ENCODE peak calls at places on chromosome 14, in four cellular contexts. P is neural crest cell, F is breast epithelium, Q is lower lobe of right lung. V is an unnamed sample.

GRCh38 chr14:75811136-75811839 is 150.2 kb downstream of the TTLL5 start:
- DNase-seq in P (no peak), F (no peak), Q (no peak), V (no peak)

GRCh38 chr14:76708028-76708427 is 53.2 kb upstream of the VASH1 start:
- DNase-seq in P (no peak), F (no peak), Q (no peak), V (no peak)

GRCh38 chr14:95481391-95482022 is 34.9 kb downstream of the SYNE3 start:
- DNase-seq in P (no peak), F (no peak), Q (no peak), V (no peak)

GRCh38 chr14:105420141-105420975 is 731 bp downstream of the MTA1 start:
- DNase-seq in P (no peak), F (no peak), Q (no peak), V (no peak)

GRCh38 chr14:75318353-75318752 is 39.7 kb downstream of the FOS start:
- DNase-seq in P (no peak), F (no peak), Q (no peak), V (no peak)

GRCh38 chr14:31566456-31566855 is 5.3 kb downstream of the NUBPL start:
- DNase-seq in P (no peak), F (no peak), Q (no peak), V (no peak)

GRCh38 chr14:75634848-75635247 is 25.8 kb downstream of the ERG28 start:
- DNase-seq in P (no peak), F (no peak), Q (no peak), V (no peak)

GRCh38 chr14:91228112-91229004 is 16.1 kb downstream of the GPR68 start:
- DNase-seq in P (no peak), F (no peak), Q (no peak), V (no peak)

GRCh38 chr14:75522224-75522764 is at the start of gene BATF:
- DNase-seq in P (no peak), F (no peak), Q (peak), V (peak)

GRCh38 chr14:51023964-51024363 is 70.9 kb downstream of the TRIM9 start:
- DNase-seq in P (no peak), F (no peak), Q (no peak), V (no peak)

GRCh38 chr14:37186865-37187264 is 10.9 kb upstream of the MIPOL1 start:
- DNase-seq in P (no peak), F (no peak), Q (no peak), V (no peak)

GRCh38 chr14:95514131-95515079 is 2.0 kb downstream of the SYNE3 start:
- DNase-seq in P (peak), F (no peak), Q (peak), V (no peak)

GRCh38 chr14:20652996-20653975 is 11.8 kb upstream of the OR6S1 start:
- DNase-seq in P (peak), F (no peak), Q (no peak), V (no peak)

GRCh38 chr14:52922656-52923055 is 28.2 kb downstream of the FERMT2 start:
- DNase-seq in P (no peak), F (no peak), Q (no peak), V (no peak)

GRCh38 chr14:77498984-77499527 is 440 bp upstream of the ISM2 start:
- DNase-seq in P (no peak), F (no peak), Q (no peak), V (no peak)

GRCh38 chr14:89477391-89477790 is 60.4 kb upstream of the FOXN3 start:
- DNase-seq in P (no peak), F (no peak), Q (no peak), V (no peak)

GRCh38 chr14:90740081-90740480 is 76.1 kb downstream of the TTC7B start:
- DNase-seq in P (no peak), F (no peak), Q (no peak), V (no peak)

GRCh38 chr14:55850803-55851202 is 267.4 kb upstream of the PELI2 start:
- DNase-seq in P (no peak), F (no peak), Q (no peak), V (no peak)

GRCh38 chr14:103628684-103629502 is at the start of gene KLC1:
- DNase-seq in P (peak), F (peak), Q (peak), V (peak)

GRCh38 chr14:103702497-103703432 is 12.5 kb downstream of the XRCC3 start:
- DNase-seq in P (no peak), F (no peak), Q (no peak), V (no peak)

GRCh38 chr14:21022686-21023085 is 2.2 kb downstream of the NDRG2 start:
- DNase-seq in P (no peak), F (no peak), Q (no peak), V (no peak)

GRCh38 chr14:71739273-71739990 is 192.8 kb upstream of the RGS6 start:
- DNase-seq in P (no peak), F (no peak), Q (no peak), V (no peak)

GRCh38 chr14:61764342-61765122 is 2.3 kb downstream of the SNAPC1 start:
- DNase-seq in P (no peak), F (no peak), Q (no peak), V (no peak)

GRCh38 chr14:77622562-77622961 is 6.1 kb upstream of the SPTLC2 start:
- DNase-seq in P (no peak), F (no peak), Q (peak), V (no peak)

GRCh38 chr14:103281496-103282231 is 52.4 kb upstream of the EIF5 start:
- DNase-seq in P (peak), F (no peak), Q (no peak), V (no peak)

GRCh38 chr14:106013879-106014376 is 487.5 kb downstream of the TMEM121 start:
- DNase-seq in P (no peak), F (no peak), Q (no peak), V (no peak)

GRCh38 chr14:75476274-75476995 is 45.8 kb upstream of the BATF start:
- DNase-seq in P (no peak), F (no peak), Q (peak), V (no peak)

GRCh38 chr14:47490353-47490752 is 185.1 kb downstream of the MDGA2 start:
- DNase-seq in P (no peak), F (no peak), Q (no peak), V (no peak)

DNA sequence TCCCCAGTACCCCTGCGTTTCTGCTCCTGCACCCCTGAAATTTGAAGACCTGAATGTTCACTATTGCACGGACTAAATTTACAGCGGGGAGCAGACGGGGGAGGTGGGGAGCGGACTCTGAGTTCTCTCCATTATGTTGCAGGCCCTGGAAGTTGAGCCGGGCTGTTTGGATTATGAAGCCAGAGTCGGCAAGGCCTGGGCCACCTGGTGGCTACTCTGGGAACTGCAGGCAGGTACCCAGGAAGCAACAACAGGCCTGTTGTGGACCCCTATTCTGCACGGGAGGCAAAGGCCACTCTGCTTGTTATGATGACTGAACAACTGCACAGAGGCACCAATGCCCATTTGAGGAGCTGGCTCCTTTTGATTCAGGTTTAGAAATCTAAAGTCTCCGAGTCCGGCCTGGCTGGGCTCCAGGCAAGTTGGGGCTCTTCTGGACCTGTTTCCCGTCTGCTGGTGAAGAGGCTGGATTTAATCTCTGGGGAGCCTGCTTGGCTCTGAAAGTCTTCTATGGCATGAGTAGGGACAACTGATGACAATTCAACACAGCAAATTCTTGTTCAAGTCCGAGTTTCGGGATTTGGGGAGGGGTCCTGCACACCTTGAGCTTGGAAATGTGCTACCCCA is 34.1 kb upstream of the FAM181A start:
- DNase-seq in P (peak), F (peak), Q (peak), V (no peak)
- TF ChIP-seq CTCF in P (peak), F (peak), Q (peak), V (peak)

GRCh38 chr14:32826404-32827082 is 112.1 kb upstream of the NPAS3 start:
- DNase-seq in P (no peak), F (no peak), Q (no peak), V (no peak)
- TF ChIP-seq CTCF in P (no peak), F (no peak), Q (no peak), V (no peak)

GRCh38 chr14:68960123-68960522 is 19.0 kb downstream of the ACTN1 start:
- DNase-seq in P (no peak), F (no peak), Q (no peak), V (no peak)
- TF ChIP-seq CTCF in P (no peak), F (no peak), Q (no peak), V (no peak)

DNA sequence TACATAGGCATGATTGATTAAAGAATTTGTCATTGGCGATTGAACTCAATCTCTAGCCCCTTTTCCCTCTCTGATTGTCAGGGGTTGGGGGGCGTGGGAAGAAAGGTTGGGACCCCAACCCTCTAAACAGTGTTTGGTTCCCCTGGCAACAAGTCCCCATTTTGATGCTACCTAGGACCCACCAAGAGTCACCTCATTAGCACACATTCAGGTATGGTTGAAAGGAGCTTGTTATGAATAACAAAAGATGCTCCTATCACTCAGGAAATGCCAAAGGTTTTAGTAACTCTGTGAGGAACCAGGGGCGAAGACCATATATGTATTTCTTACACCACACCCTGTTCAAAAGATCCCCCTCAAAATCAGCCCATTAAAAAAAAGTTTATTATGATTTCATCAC is 14.3 kb downstream of the RNF212B start:
- DNase-seq in P (no peak), F (no peak), Q (no peak), V (no peak)
- TF ChIP-seq CTCF in P (no peak), F (no peak), Q (no peak), V (no peak)

GRCh38 chr14:67646136-67646535 is 26.4 kb downstream of the ARG2 start:
- DNase-seq in P (no peak), F (no peak), Q (no peak), V (no peak)

GRCh38 chr14:67650694-67651093 is 23.7 kb downstream of the VTI1B start:
- DNase-seq in P (no peak), F (no peak), Q (no peak), V (no peak)

GRCh38 chr14:67652189-67652588 is 22.2 kb downstream of the VTI1B start:
- DNase-seq in P (no peak), F (no peak), Q (no peak), V (no peak)

GRCh38 chr14:67653651-67654280 is 20.7 kb downstream of the VTI1B start:
- DNase-seq in P (no peak), F (no peak), Q (no peak), V (no peak)

GRCh38 chr14:67650161-67650560 is 24.3 kb downstream of the VTI1B start:
- DNase-seq in P (no peak), F (no peak), Q (no peak), V (no peak)
- TF ChIP-seq CTCF in P (no peak), F (no peak), Q (no peak), V (no peak)

DNA sequence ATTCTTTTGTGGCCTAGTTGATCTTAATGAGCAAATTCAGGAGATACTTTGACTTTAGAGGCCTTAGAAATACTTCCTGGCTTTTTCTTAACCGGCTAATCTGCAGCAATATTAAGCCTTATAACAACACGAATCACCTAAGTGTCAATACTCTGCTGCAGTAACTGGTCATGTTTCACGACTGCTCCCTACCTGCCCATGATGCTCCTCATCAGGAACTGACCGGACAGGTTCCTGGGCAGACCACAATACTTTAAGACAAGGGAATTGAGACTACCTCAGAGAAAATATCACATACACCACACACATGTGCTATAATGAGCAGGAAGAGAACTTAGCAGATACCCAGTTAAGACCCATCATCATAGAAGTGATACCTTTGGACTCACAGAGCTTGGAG is 211.9 kb upstream of the BMP4 start:
- DNase-seq in P (no peak), F (no peak), Q (no peak), V (no peak)
- TF ChIP-seq CTCF in P (no peak), F (no peak), Q (no peak), V (no peak)